ENCODE peak calls at places on chromosome 7, in five cellular contexts. L is stimulated activated CD4-positive, alpha-beta T cell treated with anti-CD3 and anti-CD28 coated beads, Interleukin-1b, Interleukin-23, amount 100 ng/mL, for 48 hours; Y is hepatocyte; G is EL; S is anterior cingulate cortex. R is an unnamed sample.

GRCh38 chr7:24609570-24609969 is 36.3 kb downstream of the PALS2 start:
- DNase-seq in L (no peak), Y (no peak), G (no peak), S (no peak), R (no peak)

GRCh38 chr7:6350057-6350752 is 77.8 kb upstream of the CYTH3 start:
- DNase-seq in L (no peak), Y (no peak), G (no peak), S (no peak), R (no peak)

GRCh38 chr7:5699951-5700384 is 81.5 kb downstream of the RNF216 start:
- DNase-seq in L (peak), Y (no peak), G (no peak), S (no peak), R (no peak)

GRCh38 chr7:122006687-122007086 is 133.7 kb downstream of the PTPRZ1 start:
- DNase-seq in L (no peak), Y (no peak), G (no peak), S (no peak), R (no peak)

GRCh38 chr7:158781976-158782637 is 47.2 kb downstream of the ESYT2 start:
- DNase-seq in L (no peak), Y (no peak), G (no peak), S (no peak), R (no peak)

GRCh38 chr7:112500619-112501018 is 19.8 kb downstream of the LSMEM1 start:
- DNase-seq in L (no peak), Y (no peak), G (no peak), S (no peak), R (no peak)

GRCh38 chr7:155965010-155965409 is 152.7 kb upstream of the SHH start:
- DNase-seq in L (peak), Y (no peak), G (no peak), S (no peak), R (no peak)

GRCh38 chr7:36119005-36119711 is 33.9 kb upstream of the EEPD1 start:
- DNase-seq in L (no peak), Y (peak), G (peak), S (no peak), R (peak)

GRCh38 chr7:114922151-114922651 is 307 bp downstream of the MDFIC start:
- DNase-seq in L (peak), Y (peak), G (peak), S (no peak), R (no peak)

GRCh38 chr7:26197153-26198115 is 3.1 kb downstream of the HNRNPA2B1 start:
- DNase-seq in L (no peak), Y (no peak), G (no peak), S (no peak), R (no peak)

GRCh38 chr7:118349604-118350003 is 125.1 kb downstream of the ANKRD7 start:
- DNase-seq in L (no peak), Y (no peak), G (no peak), S (no peak), R (no peak)

GRCh38 chr7:44665531-44666213 is 59.2 kb downstream of the OGDH start:
- DNase-seq in L (no peak), Y (no peak), G (peak), S (no peak), R (no peak)

GRCh38 chr7:137328389-137329120 is 15.0 kb downstream of the PTN start:
- DNase-seq in L (no peak), Y (no peak), G (peak), S (no peak), R (no peak)

GRCh38 chr7:116588225-116588624 is 63.4 kb downstream of the CAV1 start:
- DNase-seq in L (peak), Y (no peak), G (peak), S (no peak), R (no peak)

GRCh38 chr7:29386196-29386765 is 177.4 kb upstream of the PRR15 start:
- DNase-seq in L (no peak), Y (no peak), G (no peak), S (no peak), R (no peak)

GRCh38 chr7:102974366-102975236 is 61.8 kb downstream of the LRRC17 start:
- DNase-seq in L (no peak), Y (no peak), G (no peak), S (no peak), R (no peak)

GRCh38 chr7:132558815-132559214 is 17.5 kb downstream of the PLXNA4 start:
- DNase-seq in L (no peak), Y (no peak), G (no peak), S (no peak), R (no peak)

GRCh38 chr7:25263292-25263691 is 35.0 kb upstream of the NPVF start:
- DNase-seq in L (no peak), Y (no peak), G (no peak), S (no peak), R (no peak)

GRCh38 chr7:155738652-155739537 is 73.4 kb downstream of the SHH start:
- DNase-seq in L (peak), Y (peak), G (peak), S (peak), R (peak)

GRCh38 chr7:151341357-151342101 is at the start of gene NUB1:
- DNase-seq in L (peak), Y (peak), G (peak), S (peak), R (peak)

GRCh38 chr7:80428161-80429054 is 83.5 kb downstream of the GNAT3 start:
- DNase-seq in L (no peak), Y (peak), G (peak), S (no peak), R (peak)

GRCh38 chr7:111528331-111528730 is 34.0 kb downstream of the IMMP2L start:
- DNase-seq in L (no peak), Y (no peak), G (no peak), S (no peak), R (no peak)

GRCh38 chr7:155486783-155487508 is 29.0 kb downstream of the EN2 start:
- DNase-seq in L (no peak), Y (no peak), G (no peak), S (no peak), R (no peak)

GRCh38 chr7:66769833-66770512 is 29.4 kb downstream of the RABGEF1 start:
- DNase-seq in L (no peak), Y (no peak), G (peak), S (no peak), R (no peak)

GRCh38 chr7:132497098-132497497 is 79.2 kb downstream of the PLXNA4 start:
- DNase-seq in L (no peak), Y (no peak), G (no peak), S (no peak), R (no peak)

GRCh38 chr7:85621286-85621685 is 434.4 kb upstream of the SEMA3D start:
- DNase-seq in L (no peak), Y (no peak), G (no peak), S (no peak), R (no peak)

GRCh38 chr7:44634839-44635591 is 28.6 kb downstream of the OGDH start:
- DNase-seq in L (no peak), Y (peak), G (no peak), S (no peak), R (no peak)

GRCh38 chr7:106111671-106112117 is 418 bp downstream of the SYPL1 start:
- DNase-seq in L (peak), Y (peak), G (no peak), S (peak), R (peak)

GRCh38 chr7:77269360-77270075 is 69.9 kb upstream of the FGL2 start:
- DNase-seq in L (no peak), Y (no peak), G (no peak), S (no peak), R (no peak)

GRCh38 chr7:120989571-120990220 is 1.2 kb downstream of the CPED1 start:
- DNase-seq in L (no peak), Y (no peak), G (peak), S (no peak), R (no peak)

GRCh38 chr7:39700932-39701331 is 77.6 kb downstream of the RALA start:
- DNase-seq in L (no peak), Y (no peak), G (no peak), S (no peak), R (no peak)

GRCh38 chr7:139417478-139417877 is 57.8 kb downstream of the LUC7L2 start:
- DNase-seq in L (no peak), Y (no peak), G (no peak), S (no peak), R (no peak)

GRCh38 chr7:94436018-94436604 is 41.4 kb downstream of the COL1A2 start:
- DNase-seq in L (peak), Y (peak), G (peak), S (no peak), R (peak)

R was measured in HepG2.